ENCODE peak calls at places on chromosomes 2 and 18, in five cellular contexts. Z is transverse colon, N is tibial nerve, S is astrocyte, U is neuronal stem cell. Q is an unnamed sample.

GRCh38 chr2:209431701-209432100 is 7.9 kb downstream of the MAP2 start:
- DNase-seq in S (peak), U (no peak), Z (no peak), N (no peak), Q (no peak)

GRCh38 chr2:46377287-46377605 is 80.0 kb downstream of the EPAS1 start:
- DNase-seq in S (no peak), N (no peak), Z (no peak), U (no peak), Q (no peak)

GRCh38 chr18:75070235-75070624 is 138.7 kb downstream of the PTGR3 start:
- DNase-seq in S (no peak), Z (no peak), U (no peak), N (no peak), Q (no peak)

GRCh38 chr2:223936862-223937326 is 8.2 kb downstream of the WDFY1 start:
- DNase-seq in U (no peak), Z (no peak), N (no peak), S (no peak), Q (no peak)

GRCh38 chr2:30708491-30709290 is 98.6 kb downstream of the CAPN13 start:
- DNase-seq in U (no peak), S (no peak), Z (no peak), N (no peak), Q (no peak)

GRCh38 chr18:12839526-12840196 is 44.4 kb downstream of the PTPN2 start:
- DNase-seq in N (no peak), U (no peak), Z (no peak), S (peak), Q (no peak)

GRCh38 chr2:101678379-101678778 is 19.1 kb upstream of the MAP4K4 start:
- DNase-seq in N (no peak), S (peak), Z (no peak), U (no peak), Q (no peak)

GRCh38 chr18:45688113-45688512 is 35.9 kb upstream of the SLC14A1 start:
- DNase-seq in N (no peak), S (no peak), Z (no peak), U (no peak), Q (no peak)

GRCh38 chr2:96315400-96316071 is 9.6 kb upstream of the ITPRIPL1 start:
- DNase-seq in Z (peak), N (no peak), U (no peak), S (peak), Q (no peak)

GRCh38 chr2:240628507-240629418 is 3.5 kb downstream of the GPR35 start:
- DNase-seq in U (no peak), N (no peak), Z (peak), S (no peak), Q (no peak)

GRCh38 chr2:218959141-218959731 is at the start of gene CDK5R2:
- DNase-seq in N (no peak), S (peak), Z (peak), U (peak), Q (peak)

GRCh38 chr2:64978514-64979268 is 10.5 kb upstream of the SLC1A4 start:
- DNase-seq in Z (no peak), U (no peak), S (peak), N (no peak), Q (no peak)

GRCh38 chr18:10457798-10458197 is 3.4 kb downstream of the APCDD1 start:
- DNase-seq in S (peak), Z (no peak), U (no peak), N (no peak), Q (no peak)

GRCh38 chr2:217938038-217938437 is 64.8 kb downstream of the TNS1 start:
- DNase-seq in N (no peak), S (no peak), U (no peak), Z (no peak), Q (no peak)

GRCh38 chr2:23635666-23636340 is 250.8 kb downstream of the KLHL29 start:
- DNase-seq in U (no peak), N (no peak), S (no peak), Z (no peak), Q (no peak)

GRCh38 chr2:241808051-241808450 is 942 bp upstream of the NEU4 start:
- DNase-seq in N (peak), U (no peak), Z (peak), S (no peak), Q (no peak)

GRCh38 chr18:48455555-48456478 is 46.6 kb upstream of the ZBTB7C start:
- DNase-seq in S (peak), U (no peak), Z (peak), N (no peak), Q (no peak)

GRCh38 chr2:25018681-25019080 is 23.2 kb upstream of the EFR3B start:
- DNase-seq in N (no peak), S (no peak), Z (no peak), U (no peak), Q (no peak)

GRCh38 chr2:47069628-47070154 is 85.4 kb downstream of the STPG4 start:
- DNase-seq in Z (peak), S (peak), N (peak), U (peak), Q (peak)

GRCh38 chr2:187478719-187479118 is 30.7 kb upstream of the CALCRL start:
- DNase-seq in Z (no peak), N (no peak), S (no peak), U (no peak), Q (no peak)

GRCh38 chr2:231286964-231287363 is 88.5 kb downstream of the ARMC9 start:
- DNase-seq in N (no peak), U (no peak), Z (no peak), S (no peak), Q (no peak)

GRCh38 chr2:75503048-75503607 is 57.6 kb downstream of the EVA1A start:
- DNase-seq in U (no peak), S (peak), N (no peak), Z (no peak), Q (no peak)

GRCh38 chr18:56873441-56874140 is 222.4 kb downstream of the WDR7 start:
- DNase-seq in Z (no peak), S (no peak), N (no peak), U (peak), Q (peak)

GRCh38 chr2:113242318-113242717 is 36.4 kb downstream of the PAX8 start:
- DNase-seq in S (no peak), Z (no peak), U (no peak), N (no peak), Q (no peak)

GRCh38 chr2:197873293-197873701 is 68.9 kb downstream of the PLCL1 start:
- DNase-seq in U (no peak), Z (no peak), S (peak), N (no peak), Q (no peak)

GRCh38 chr2:235641956-235642355 is 148.1 kb downstream of the AGAP1 start:
- DNase-seq in Z (no peak), N (no peak), S (no peak), U (no peak), Q (no peak)

GRCh38 chr2:48287971-48288370 is 242.0 kb upstream of the STON1 start:
- DNase-seq in Z (no peak), S (no peak), N (no peak), U (no peak), Q (no peak)

GRCh38 chr2:85475801-85476610 is 57.5 kb downstream of the SH2D6 start:
- DNase-seq in S (no peak), Z (no peak), U (no peak), N (no peak), Q (no peak)

GRCh38 chr2:237715459-237715947 is 83.1 kb upstream of the RBM44 start:
- DNase-seq in S (peak), Z (peak), N (no peak), U (no peak), Q (no peak)

GRCh38 chr18:23719634-23720201 is 30.5 kb downstream of the LAMA3 start:
- DNase-seq in U (no peak), N (no peak), S (peak), Z (no peak), Q (no peak)

GRCh38 chr2:86398500-86398899 is 42.7 kb upstream of the KDM3A start:
- DNase-seq in Z (no peak), S (peak), U (no peak), N (no peak), Q (no peak)

GRCh38 chr2:1374281-1374680 is 39.0 kb upstream of the TPO start:
- DNase-seq in N (no peak), Z (no peak), S (no peak), U (no peak), Q (no peak)

GRCh38 chr2:221467610-221468009 is 104.5 kb downstream of the EPHA4 start:
- DNase-seq in S (peak), N (no peak), Z (no peak), U (no peak), Q (no peak)

GRCh38 chr2:6017887-6018286 is 325.7 kb downstream of the SOX11 start:
- DNase-seq in U (no peak), N (no peak), Z (no peak), S (no peak), Q (no peak)

GRCh38 chr18:73079920-73080319 is 212.1 kb upstream of the NETO1 start:
- DNase-seq in N (no peak), S (no peak), Z (no peak), U (no peak), Q (no peak)

GRCh38 chr18:22674300-22674699 is 256.6 kb upstream of the CTAGE1 start:
- DNase-seq in Z (no peak), S (peak), U (no peak), N (no peak), Q (no peak)

GRCh38 chr2:39140322-39140847 is 19.5 kb upstream of the SOS1 start:
- DNase-seq in U (no peak), S (no peak), Z (no peak), N (no peak), Q (no peak)

GRCh38 chr2:43060435-43061016 is 165.9 kb downstream of the ZFP36L2 start:
- DNase-seq in S (no peak), N (no peak), Z (no peak), U (no peak), Q (no peak)

GRCh38 chr2:10828346-10828745 is 15.8 kb upstream of the PDIA6 start:
- DNase-seq in Z (no peak), S (no peak), U (no peak), N (no peak), Q (no peak)

GRCh38 chr2:173432049-173432754 is 77.5 kb downstream of the CDCA7 start:
- DNase-seq in S (peak), N (no peak), Z (no peak), U (no peak), Q (no peak)

DNA sequence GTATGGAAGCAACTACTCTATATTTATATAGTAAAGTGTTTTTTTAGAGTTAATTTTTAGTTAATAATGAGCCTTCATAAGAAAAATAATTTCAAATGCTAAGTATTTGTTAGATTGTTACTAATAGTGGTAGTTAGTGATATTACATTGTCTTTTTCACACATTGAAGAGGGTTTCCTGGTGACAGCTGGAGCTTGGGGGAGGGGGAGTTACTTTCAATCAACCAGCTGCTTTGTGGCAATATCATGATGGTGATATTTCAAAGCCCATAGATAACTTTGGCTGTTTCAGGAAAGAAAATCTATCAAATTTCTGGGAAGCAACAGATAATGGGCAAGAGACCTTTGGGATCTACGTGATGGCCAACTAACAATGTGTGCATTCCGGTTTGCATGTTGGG is 4.1 kb downstream of the RHBDD1 start:
- DNase-seq in Z (no peak), N (no peak), S (no peak), U (no peak), Q (no peak)
- H3K4me3 ChIP-seq in Z (no peak), N (no peak), S (no peak), U (no peak), Q (no peak)

GRCh38 chr18:5309888-5310470 is 14.5 kb upstream of the ZBTB14 start:
- DNase-seq in U (no peak), Z (no peak), S (no peak), N (no peak), Q (no peak)
- H3K4me3 ChIP-seq in U (no peak), Z (no peak), S (no peak), N (no peak), Q (no peak)

DNA sequence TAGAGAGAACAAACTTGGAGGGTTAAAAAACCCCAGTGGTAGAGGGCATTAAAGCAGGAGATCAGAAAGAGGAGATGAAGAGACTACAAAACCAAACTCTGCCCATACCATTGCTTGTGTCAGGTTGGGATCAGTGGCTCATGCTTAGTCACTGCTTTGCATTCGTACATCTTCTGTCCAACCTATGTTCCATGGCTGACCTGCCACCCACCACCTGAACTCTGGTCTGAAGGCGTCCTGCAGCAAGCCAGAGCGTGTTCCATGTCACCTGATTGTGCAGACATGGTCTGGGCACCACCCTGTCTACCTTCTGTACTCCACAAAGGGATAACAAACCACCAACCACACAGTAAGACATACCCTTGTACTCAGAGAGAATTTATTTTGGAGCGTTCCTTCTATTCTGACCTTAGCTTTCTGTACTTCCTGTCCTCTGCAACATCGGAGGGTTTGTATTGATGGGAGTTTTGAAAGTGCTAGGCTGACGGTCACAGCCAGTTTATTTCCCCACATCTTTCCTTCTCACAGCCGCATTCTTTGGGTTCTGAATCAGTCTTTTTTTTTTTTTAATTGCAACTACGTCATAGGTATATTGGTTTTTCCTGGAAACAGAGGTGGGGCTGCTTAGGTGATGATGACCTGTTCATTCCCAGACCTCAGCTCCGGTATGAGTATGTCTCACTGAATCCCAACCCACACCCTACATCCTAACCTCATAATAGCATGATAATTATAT is 88.3 kb downstream of the SOWAHC start:
- DNase-seq in Z (peak), U (no peak), N (no peak), S (peak), Q (no peak)
- H3K4me3 ChIP-seq in Z (no peak), U (no peak), N (no peak), S (peak), Q (no peak)

GRCh38 chr2:188571543-188571942 is 279.9 kb downstream of the GULP1 start:
- DNase-seq in Z (no peak), S (no peak), U (no peak), N (no peak), Q (no peak)
- H3K4me3 ChIP-seq in Z (no peak), S (no peak), U (no peak), N (no peak), Q (no peak)